ENCODE peak calls at places on chromosomes 7 and 10, in eight cellular contexts. One of them, this sample, is unnamed.

GRCh38 chr10:74175510-74176379 is 24.7 kb downstream of the ADK start:
- DNase-seq in RWPE2: no peak
- DNase-seq in AG10803: no peak
- DNase-seq in hepatocyte: peak
- DNase-seq in astrocyte: no peak
- DNase-seq in AG04450: no peak
- DNase-seq in gastrocnemius medialis: no peak
- DNase-seq in sigmoid colon: no peak
- DNase-seq in this sample: no peak

GRCh38 chr7:117119192-117119924 is 166.1 kb downstream of the ST7 start:
- DNase-seq in RWPE2: peak
- DNase-seq in AG10803: peak
- DNase-seq in hepatocyte: peak
- DNase-seq in astrocyte: peak
- DNase-seq in AG04450: peak
- DNase-seq in gastrocnemius medialis: peak
- DNase-seq in sigmoid colon: peak
- DNase-seq in this sample: no peak

GRCh38 chr7:108442039-108442568 is 14.1 kb downstream of the NRCAM start:
- DNase-seq in RWPE2: no peak
- DNase-seq in AG10803: no peak
- DNase-seq in hepatocyte: no peak
- DNase-seq in astrocyte: no peak
- DNase-seq in AG04450: no peak
- DNase-seq in gastrocnemius medialis: no peak
- DNase-seq in sigmoid colon: no peak
- DNase-seq in this sample: no peak

GRCh38 chr10:52064084-52064845 is 249.8 kb upstream of the DKK1 start:
- DNase-seq in RWPE2: peak
- DNase-seq in AG10803: no peak
- DNase-seq in hepatocyte: no peak
- DNase-seq in astrocyte: no peak
- DNase-seq in AG04450: no peak
- DNase-seq in gastrocnemius medialis: no peak
- DNase-seq in sigmoid colon: no peak
- DNase-seq in this sample: no peak

GRCh38 chr10:30059209-30060107 is at the start of gene JCAD:
- DNase-seq in RWPE2: no peak
- DNase-seq in AG10803: peak
- DNase-seq in hepatocyte: peak
- DNase-seq in astrocyte: no peak
- DNase-seq in AG04450: no peak
- DNase-seq in gastrocnemius medialis: peak
- DNase-seq in sigmoid colon: peak
- DNase-seq in this sample: no peak

GRCh38 chr10:128095753-128096469 is 30.3 kb downstream of the MKI67 start:
- DNase-seq in RWPE2: no peak
- DNase-seq in AG10803: no peak
- DNase-seq in hepatocyte: no peak
- DNase-seq in astrocyte: no peak
- DNase-seq in AG04450: no peak
- DNase-seq in gastrocnemius medialis: no peak
- DNase-seq in sigmoid colon: no peak
- DNase-seq in this sample: no peak

GRCh38 chr7:47659664-47660462 is 78.0 kb upstream of the TNS3 start:
- DNase-seq in RWPE2: no peak
- DNase-seq in AG10803: no peak
- DNase-seq in hepatocyte: no peak
- DNase-seq in astrocyte: no peak
- DNase-seq in AG04450: no peak
- DNase-seq in gastrocnemius medialis: no peak
- DNase-seq in sigmoid colon: no peak
- DNase-seq in this sample: no peak

GRCh38 chr10:21372651-21373410 is 152.7 kb downstream of the SKIDA1 start:
- DNase-seq in RWPE2: peak
- DNase-seq in AG10803: peak
- DNase-seq in hepatocyte: peak
- DNase-seq in astrocyte: peak
- DNase-seq in AG04450: peak
- DNase-seq in gastrocnemius medialis: no peak
- DNase-seq in sigmoid colon: no peak
- DNase-seq in this sample: peak

GRCh38 chr10:51156913-51157312 is 82.6 kb downstream of the PRKG1 start:
- DNase-seq in RWPE2: no peak
- DNase-seq in AG10803: peak
- DNase-seq in hepatocyte: no peak
- DNase-seq in astrocyte: peak
- DNase-seq in AG04450: no peak
- DNase-seq in gastrocnemius medialis: no peak
- DNase-seq in sigmoid colon: no peak
- DNase-seq in this sample: peak

GRCh38 chr7:1369856-1370657 is 89.2 kb downstream of the MICALL2 start:
- DNase-seq in RWPE2: no peak
- DNase-seq in AG10803: no peak
- DNase-seq in hepatocyte: no peak
- DNase-seq in astrocyte: no peak
- DNase-seq in AG04450: no peak
- DNase-seq in gastrocnemius medialis: no peak
- DNase-seq in sigmoid colon: no peak
- DNase-seq in this sample: no peak

GRCh38 chr7:1367501-1367900 is 91.8 kb downstream of the MICALL2 start:
- DNase-seq in RWPE2: no peak
- DNase-seq in AG10803: no peak
- DNase-seq in hepatocyte: no peak
- DNase-seq in astrocyte: no peak
- DNase-seq in AG04450: no peak
- DNase-seq in gastrocnemius medialis: no peak
- DNase-seq in sigmoid colon: no peak
- DNase-seq in this sample: no peak

GRCh38 chr7:1370738-1371137 is 88.5 kb downstream of the MICALL2 start:
- DNase-seq in RWPE2: no peak
- DNase-seq in AG10803: no peak
- DNase-seq in hepatocyte: no peak
- DNase-seq in astrocyte: no peak
- DNase-seq in AG04450: no peak
- DNase-seq in gastrocnemius medialis: no peak
- DNase-seq in sigmoid colon: no peak
- DNase-seq in this sample: no peak

GRCh38 chr7:1368150-1368681 is 91.1 kb downstream of the MICALL2 start:
- DNase-seq in RWPE2: no peak
- DNase-seq in AG10803: no peak
- DNase-seq in hepatocyte: no peak
- DNase-seq in astrocyte: no peak
- DNase-seq in AG04450: no peak
- DNase-seq in gastrocnemius medialis: no peak
- DNase-seq in sigmoid colon: no peak
- DNase-seq in this sample: no peak

DNA sequence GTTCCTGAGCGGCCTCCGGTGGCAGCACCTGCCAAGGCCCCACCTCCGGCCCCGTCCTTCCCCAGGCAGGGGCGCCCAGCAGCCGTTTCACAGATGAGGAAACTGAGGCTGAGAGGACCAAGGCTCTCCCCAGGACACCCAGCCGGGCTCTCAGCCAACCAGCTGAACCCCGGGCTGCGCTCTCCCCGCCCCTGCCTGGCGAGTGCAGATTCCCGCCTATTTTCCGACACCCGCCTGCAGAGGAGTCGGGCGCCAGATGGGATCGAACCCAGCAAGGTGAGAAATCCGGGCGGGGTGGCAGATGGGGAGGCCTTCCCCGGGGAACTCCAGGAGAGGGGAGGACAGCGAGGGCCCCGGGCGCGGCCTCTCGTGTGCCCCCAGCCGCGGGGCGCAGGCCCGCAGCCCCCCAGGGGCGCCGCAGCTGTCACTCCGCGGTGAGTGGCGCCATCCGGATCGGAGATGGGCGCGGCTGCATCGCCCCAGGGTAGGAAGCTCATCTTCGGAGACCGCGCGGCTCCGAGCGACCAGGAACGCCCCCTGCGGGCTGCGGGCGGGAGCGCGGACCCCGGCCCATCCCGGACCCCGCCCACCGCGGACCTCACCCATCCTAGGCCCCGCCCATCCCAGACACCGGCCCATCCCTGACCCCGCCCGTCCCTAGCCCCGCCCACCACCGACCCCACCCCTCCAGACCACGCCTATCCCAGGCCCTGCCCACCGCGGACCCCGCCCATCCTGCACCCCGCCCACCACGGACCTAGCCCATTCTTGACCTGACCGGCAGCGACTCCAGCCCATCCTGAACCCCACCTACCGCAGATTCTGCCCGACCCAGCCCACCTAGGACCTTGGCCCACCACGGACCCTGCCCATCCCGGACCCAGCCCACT is 90.3 kb downstream of the MICALL2 start:
- DNase-seq in RWPE2: no peak
- DNase-seq in AG10803: no peak
- DNase-seq in hepatocyte: peak
- DNase-seq in astrocyte: no peak
- DNase-seq in AG04450: no peak
- DNase-seq in gastrocnemius medialis: no peak
- DNase-seq in sigmoid colon: no peak
- DNase-seq in this sample: no peak
- TF ChIP-seq CTCF in RWPE2: no peak
- TF ChIP-seq CTCF in AG10803: no peak
- TF ChIP-seq CTCF in hepatocyte: peak
- TF ChIP-seq CTCF in astrocyte: no peak
- TF ChIP-seq CTCF in AG04450: no peak
- TF ChIP-seq CTCF in gastrocnemius medialis: no peak
- TF ChIP-seq CTCF in sigmoid colon: no peak
- TF ChIP-seq CTCF in this sample: no peak

DNA sequence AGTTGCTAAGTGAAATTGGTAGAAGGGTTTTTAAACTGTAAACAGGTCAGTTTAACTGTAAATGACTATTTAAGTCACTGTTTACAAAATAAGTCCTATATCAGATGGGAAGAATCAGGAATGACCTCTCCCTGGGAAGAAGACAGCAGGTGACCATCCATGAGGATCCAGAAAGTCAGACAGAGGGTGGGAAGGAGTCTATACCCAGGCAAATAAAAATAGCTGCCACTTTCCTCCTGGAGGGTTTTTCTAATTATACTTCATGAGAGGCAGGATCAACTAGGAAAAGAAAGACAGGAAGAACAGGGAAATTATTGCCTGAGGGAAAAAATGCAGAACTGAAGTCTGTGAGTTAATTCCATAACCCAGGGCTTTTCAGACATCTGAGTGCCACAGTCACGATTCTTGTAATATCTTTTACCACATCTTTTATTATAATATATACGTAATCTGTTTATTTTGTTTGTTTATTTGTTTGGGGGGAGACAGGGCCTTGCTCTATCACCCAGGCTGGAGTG is 7.0 kb downstream of the DNTT start:
- DNase-seq in RWPE2: no peak
- DNase-seq in AG10803: no peak
- DNase-seq in hepatocyte: no peak
- DNase-seq in astrocyte: no peak
- DNase-seq in AG04450: no peak
- DNase-seq in gastrocnemius medialis: no peak
- DNase-seq in sigmoid colon: no peak
- DNase-seq in this sample: no peak
- H3K4me3 ChIP-seq in RWPE2: no peak
- H3K4me3 ChIP-seq in AG10803: no peak
- H3K4me3 ChIP-seq in hepatocyte: no peak
- H3K4me3 ChIP-seq in astrocyte: no peak
- H3K4me3 ChIP-seq in AG04450: no peak
- H3K4me3 ChIP-seq in gastrocnemius medialis: no peak
- H3K4me3 ChIP-seq in sigmoid colon: no peak
- H3K4me3 ChIP-seq in this sample: no peak

GRCh38 chr10:59970396-59971368 is 64.3 kb upstream of the CCDC6 start:
- DNase-seq in RWPE2: no peak
- DNase-seq in AG10803: no peak
- DNase-seq in hepatocyte: no peak
- DNase-seq in astrocyte: no peak
- DNase-seq in AG04450: no peak
- DNase-seq in gastrocnemius medialis: no peak
- DNase-seq in sigmoid colon: no peak
- DNase-seq in this sample: no peak
- TF ChIP-seq CTCF in RWPE2: no peak
- TF ChIP-seq CTCF in AG10803: no peak
- TF ChIP-seq CTCF in hepatocyte: no peak
- TF ChIP-seq CTCF in astrocyte: no peak
- TF ChIP-seq CTCF in AG04450: no peak
- TF ChIP-seq CTCF in gastrocnemius medialis: no peak
- TF ChIP-seq CTCF in sigmoid colon: no peak
- TF ChIP-seq CTCF in this sample: no peak

DNA sequence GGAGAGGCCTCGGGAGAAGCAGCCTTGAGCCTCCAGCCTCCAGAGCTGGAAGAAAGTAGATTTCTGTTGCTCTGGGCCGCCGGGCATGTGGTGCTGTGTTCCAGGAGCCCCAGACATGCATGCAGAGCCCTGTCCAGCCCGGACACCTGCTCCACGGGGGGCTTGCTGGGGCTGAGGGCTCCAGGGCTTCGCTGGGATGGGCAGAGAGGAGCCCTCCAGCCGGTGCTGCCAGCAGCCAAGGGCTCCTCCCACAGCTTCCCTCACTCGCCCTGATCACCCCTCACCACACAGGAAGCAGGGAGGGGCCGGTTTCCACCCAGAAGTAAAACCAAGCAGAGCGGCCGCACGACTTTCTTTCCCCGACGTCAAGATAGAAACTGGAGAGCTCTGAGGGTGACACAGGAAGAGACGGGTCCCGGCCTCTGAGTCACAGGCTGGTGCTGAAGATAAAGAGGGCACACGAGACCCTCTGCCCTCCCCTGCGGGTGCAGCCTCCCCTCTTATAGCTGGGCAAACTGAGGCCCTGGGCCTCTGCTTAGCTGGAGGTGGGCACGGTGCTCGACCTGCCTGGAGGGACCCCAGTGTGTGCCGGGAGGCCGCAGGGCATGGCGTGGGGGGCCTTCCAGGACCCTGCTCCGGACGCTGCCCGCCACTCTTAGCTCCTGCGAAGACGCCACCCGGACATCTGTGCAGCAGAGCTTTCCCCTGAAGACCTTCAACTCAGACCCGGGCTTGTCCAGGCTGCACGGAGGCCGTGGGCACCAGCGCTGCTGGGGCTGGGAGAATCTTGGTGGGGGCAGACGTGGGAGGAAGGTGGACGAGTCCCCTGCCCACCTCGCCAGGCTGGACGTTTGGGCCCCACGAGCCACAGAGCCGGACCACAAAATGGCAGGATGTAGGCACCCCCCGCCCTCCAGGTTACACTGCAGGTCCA is 31.1 kb downstream of the ADAP1 start:
- DNase-seq in RWPE2: peak
- DNase-seq in AG10803: peak
- DNase-seq in hepatocyte: peak
- DNase-seq in astrocyte: peak
- DNase-seq in AG04450: no peak
- DNase-seq in gastrocnemius medialis: peak
- DNase-seq in sigmoid colon: peak
- DNase-seq in this sample: no peak
- H3K4me3 ChIP-seq in RWPE2: no peak
- H3K4me3 ChIP-seq in AG10803: no peak
- H3K4me3 ChIP-seq in hepatocyte: no peak
- H3K4me3 ChIP-seq in astrocyte: no peak
- H3K4me3 ChIP-seq in AG04450: no peak
- H3K4me3 ChIP-seq in gastrocnemius medialis: no peak
- H3K4me3 ChIP-seq in sigmoid colon: no peak
- H3K4me3 ChIP-seq in this sample: no peak

This sample was measured in BJ.